ENCODE peak calls at places on chromosomes 7 and 10, in ten cellular contexts. M, J, P, G, I, N, R, F, Y and W are unnamed samples. For H3K36me3, the result is how much of the 10 kb centered on the place peaks cover.

GRCh38 chr7:5831196-5831595 is 49.4 kb upstream of the OCM start:
- DNase-seq in R (peak), Y (no peak), M (no peak), N (no peak), I (peak), G (no peak), J (no peak), F (peak), P (no peak), W (no peak)

GRCh38 chr10:60488111-60488669 is 98.5 kb upstream of the ANK3 start:
- DNase-seq in M (no peak), P (peak), J (no peak), I (no peak), G (no peak), Y (no peak), N (no peak), R (no peak), F (no peak), W (no peak)

GRCh38 chr10:95430231-95430951 is 130.8 kb downstream of the SORBS1 start:
- DNase-seq in R (peak), N (peak), P (peak), F (no peak), J (no peak), M (peak), G (peak), Y (peak), I (peak), W (peak)

GRCh38 chr10:20457656-20458055 is 439.5 kb downstream of the NEBL start:
- DNase-seq in M (no peak), G (no peak), P (no peak), J (no peak), F (no peak), I (no peak), N (no peak), Y (no peak), R (no peak), W (no peak)

GRCh38 chr7:66502230-66503035 is 126.2 kb upstream of the KCTD7 start:
- DNase-seq in M (no peak), R (no peak), N (no peak), F (no peak), P (no peak), I (no peak), G (no peak), J (no peak), Y (peak), W (no peak)

GRCh38 chr7:22725585-22725984 is 1.4 kb upstream of the IL6 start:
- DNase-seq in F (no peak), G (peak), J (no peak), P (no peak), M (peak), R (peak), Y (peak), N (peak), I (peak), W (peak)

GRCh38 chr10:5490698-5491464 is 8.5 kb downstream of the CALML5 start:
- DNase-seq in J (no peak), M (no peak), N (no peak), P (no peak), R (no peak), F (no peak), I (no peak), Y (no peak), G (no peak), W (no peak)

GRCh38 chr10:62817763-62818425 is 1.7 kb upstream of the EGR2 start:
- DNase-seq in P (peak), M (peak), F (peak), G (peak), Y (peak), N (peak), I (peak), R (peak), J (no peak), W (peak)

GRCh38 chr10:43140414-43140813 is 2.2 kb downstream of the CSGALNACT2 start:
- DNase-seq in J (no peak), R (no peak), I (no peak), Y (peak), M (no peak), F (peak), N (peak), G (peak), P (peak), W (peak)

GRCh38 chr7:100516135-100516812 is 22.7 kb upstream of the AGFG2 start:
- DNase-seq in R (peak), G (peak), F (peak), I (peak), N (peak), J (no peak), Y (peak), M (no peak), P (peak), W (no peak)

GRCh38 chr7:29084832-29085231 is 61.5 kb downstream of the CPVL start:
- DNase-seq in R (no peak), I (no peak), N (no peak), F (no peak), Y (no peak), P (no peak), G (peak), M (no peak), J (no peak), W (no peak)

GRCh38 chr7:35483568-35483967 is 211.4 kb downstream of the HERPUD2 start:
- DNase-seq in F (no peak), I (no peak), Y (no peak), N (no peak), P (no peak), G (no peak), R (no peak), J (no peak), M (no peak), W (no peak)
- H3K36me3 ChIP-seq in F (under half), I (under half), Y (under half), N (under half), P (under half), G (under half), R (under half), J (under half), M (under half), W (under half)

GRCh38 chr10:93813507-93814465 is 56.0 kb downstream of the LGI1 start:
- DNase-seq in M (peak), P (peak), R (peak), F (peak), J (no peak), G (peak), N (peak), Y (peak), I (peak), W (peak)
- H3K9ac ChIP-seq in M (no peak), P (no peak), R (no peak), F (no peak), J (no peak), G (no peak), N (no peak), Y (no peak), I (no peak), W (no peak)

GRCh38 chr10:91090761-91091529 is 129.5 kb upstream of the PCGF5 start:
- DNase-seq in N (peak), R (no peak), F (peak), P (no peak), J (no peak), M (no peak), I (no peak), G (no peak), Y (peak), W (no peak)

GRCh38 chr10:91091780-91092179 is 128.7 kb upstream of the PCGF5 start:
- DNase-seq in N (no peak), G (no peak), P (no peak), R (no peak), J (no peak), Y (no peak), I (no peak), F (no peak), M (no peak), W (no peak)

GRCh38 chr10:91088300-91089140 is 131.9 kb upstream of the PCGF5 start:
- DNase-seq in M (peak), I (no peak), R (no peak), F (no peak), N (peak), G (peak), Y (peak), P (peak), J (no peak), W (peak)
- TF ChIP-seq CTCF in M (no peak), I (peak), R (no peak), F (no peak), N (peak), G (peak), Y (peak), P (peak), J (no peak), W (peak)

DNA sequence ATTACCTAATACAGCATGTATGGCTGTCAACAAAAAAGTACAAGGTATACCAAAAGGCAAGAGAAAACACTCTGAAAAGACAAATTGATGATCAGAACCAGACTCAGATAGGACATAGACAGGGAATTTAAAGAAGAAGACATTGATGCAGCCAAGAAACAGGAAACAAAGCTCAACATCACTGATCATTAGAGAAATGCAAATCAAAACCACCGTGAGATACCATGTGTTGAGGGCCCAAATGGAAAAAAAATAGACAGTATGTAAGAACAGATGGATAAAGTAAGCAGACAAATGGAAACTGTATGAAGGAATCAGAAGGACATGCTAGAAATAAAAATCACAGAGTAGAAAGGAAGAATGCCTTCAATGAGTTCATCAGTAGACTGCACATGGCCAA is 23.3 kb downstream of the CARD11 start:
- DNase-seq in J (no peak), Y (no peak), N (no peak), I (no peak), G (no peak), M (no peak), F (no peak), R (no peak), P (no peak), W (no peak)
- H3K36me3 ChIP-seq in J (under half), Y (under half), N (under half), I (under half), G (under half), M (under half), F (under half), R (under half), P (under half), W (under half)

GRCh38 chr7:542131-542934 is 22.7 kb upstream of the PDGFA start:
- DNase-seq in G (no peak), N (no peak), F (no peak), P (no peak), Y (no peak), M (no peak), R (peak), J (no peak), I (no peak), W (no peak)
- H3K9ac ChIP-seq in G (no peak), N (no peak), F (peak), P (no peak), Y (peak), M (peak), R (no peak), J (no peak), I (no peak), W (peak)

DNA sequence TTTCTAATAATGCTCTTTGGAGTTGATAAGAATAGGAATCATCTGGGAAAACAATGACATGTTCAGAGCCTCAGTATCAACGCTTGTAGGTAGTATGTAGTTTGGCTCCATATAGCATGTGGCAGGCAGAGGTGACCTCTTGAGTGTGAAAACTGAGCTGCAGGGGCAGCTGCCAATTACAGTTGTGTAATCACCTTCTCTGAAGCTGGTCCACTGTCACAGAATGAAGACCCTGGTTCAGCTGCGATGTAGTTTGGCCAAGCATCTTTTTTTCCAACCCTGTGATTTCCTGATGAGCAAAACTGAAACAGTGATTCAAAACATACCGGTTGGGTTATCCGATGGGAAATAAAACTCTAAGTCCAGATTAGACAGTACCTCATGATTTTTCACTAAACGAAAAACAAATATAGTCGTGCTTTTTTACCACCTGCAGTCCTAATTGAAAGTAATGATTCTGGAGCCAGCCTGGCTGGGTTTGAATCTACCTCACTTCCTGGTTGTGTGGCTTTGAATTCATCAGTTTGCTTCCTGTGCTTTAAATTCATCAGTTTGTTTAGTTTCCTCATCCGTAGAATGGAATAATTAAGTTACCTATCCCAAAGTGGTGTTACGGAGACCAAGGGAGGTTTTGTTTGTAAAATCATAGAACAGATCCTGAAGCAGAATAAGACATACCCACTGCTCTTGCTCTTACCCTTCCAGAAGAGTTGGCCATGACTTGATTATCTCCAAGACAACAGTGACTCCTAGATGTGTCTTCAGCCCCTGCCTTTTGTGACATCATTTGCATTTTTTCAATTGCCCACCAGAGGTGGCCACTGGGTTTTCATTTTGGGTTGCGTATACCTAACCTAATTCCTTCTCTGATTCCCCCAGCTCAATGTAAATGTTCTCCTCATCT is 87.4 kb downstream of the CELF2 start:
- DNase-seq in J (no peak), N (no peak), I (no peak), Y (no peak), F (no peak), R (no peak), P (no peak), G (no peak), M (no peak), W (no peak)
- TF ChIP-seq CTCF in J (no peak), N (no peak), I (peak), Y (no peak), F (no peak), R (no peak), P (no peak), G (no peak), M (no peak), W (no peak)

GRCh38 chr7:130021105-130021834 is 29.9 kb downstream of the ZC3HC1 start:
- DNase-seq in P (no peak), N (no peak), J (no peak), I (no peak), Y (no peak), R (no peak), M (no peak), G (no peak), F (no peak), W (no peak)
- H3K36me3 ChIP-seq in P (under half), N (under half), J (under half), I (half or more), Y (half or more), R (under half), M (under half), G (under half), F (under half), W (under half)

DNA sequence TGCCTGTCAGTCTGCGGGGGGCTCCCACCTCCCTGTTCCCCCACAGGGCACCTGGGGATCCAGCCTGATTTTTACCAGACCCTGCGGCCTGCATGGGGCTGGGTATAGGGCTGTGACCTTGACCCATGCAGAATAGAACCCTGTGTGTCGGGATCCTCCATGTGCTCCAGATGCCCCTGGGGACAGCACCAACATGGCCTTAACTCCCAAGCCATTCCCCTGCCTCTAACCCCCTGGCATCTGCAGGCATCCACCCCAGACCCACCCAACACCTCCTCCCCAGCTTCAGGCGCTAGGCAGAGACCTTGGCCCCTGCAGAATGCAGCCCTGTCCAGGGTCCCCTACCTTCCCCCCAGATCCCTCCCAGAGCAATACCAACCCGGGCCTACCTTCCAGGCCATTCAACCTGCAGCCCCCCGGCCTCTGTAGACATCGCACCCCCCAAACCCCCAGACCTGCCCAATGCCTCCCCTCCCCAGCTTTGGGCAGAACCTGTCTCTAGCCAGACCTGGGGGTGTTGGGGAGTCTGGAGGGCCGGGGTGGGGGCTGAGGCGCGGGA is 770 bp upstream of the ELN start:
- DNase-seq in J (no peak), M (no peak), G (no peak), N (no peak), P (no peak), Y (no peak), I (no peak), R (no peak), F (no peak), W (no peak)
- H3K9ac ChIP-seq in J (no peak), M (no peak), G (no peak), N (no peak), P (no peak), Y (no peak), I (no peak), R (no peak), F (no peak), W (no peak)

DNA sequence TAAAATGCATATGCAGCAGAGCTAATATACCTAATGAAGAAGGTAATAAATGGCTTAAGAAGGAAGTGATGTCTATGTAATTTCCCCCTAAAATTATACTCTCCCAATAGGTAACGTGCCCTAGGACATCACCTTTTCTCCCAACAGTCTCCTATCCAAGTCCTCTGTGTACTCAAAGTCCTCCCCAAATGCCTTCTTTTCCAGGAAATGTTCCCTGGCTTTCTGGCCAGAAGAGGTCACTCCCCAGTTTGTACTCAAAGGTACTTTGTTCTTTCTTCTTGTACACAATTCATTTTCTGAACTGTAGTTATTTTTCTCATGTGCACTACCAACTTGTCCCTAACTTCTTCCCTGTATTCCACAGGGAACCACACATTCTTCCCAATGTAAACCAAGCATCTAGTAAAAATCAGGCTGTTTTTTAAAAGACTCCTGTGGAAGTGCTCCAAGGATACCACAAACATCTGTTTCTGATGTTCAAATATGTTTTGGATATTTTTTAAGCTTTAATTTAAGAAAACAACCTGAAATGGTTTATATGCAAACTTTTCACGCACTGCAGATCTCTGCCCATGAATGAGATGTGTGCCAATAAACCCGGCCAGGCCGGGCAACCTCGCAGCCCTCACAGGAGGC is 262.3 kb upstream of the KLF14 start:
- DNase-seq in N (no peak), I (no peak), Y (peak), G (no peak), J (no peak), M (no peak), F (no peak), R (no peak), P (no peak), W (peak)
- TF ChIP-seq CTCF in N (no peak), I (no peak), Y (peak), G (no peak), J (no peak), M (no peak), F (no peak), R (no peak), P (peak), W (peak)

GRCh38 chr7:143397710-143398530 is 10.7 kb downstream of the EPHA1 start:
- DNase-seq in I (no peak), J (no peak), Y (no peak), P (no peak), G (no peak), N (no peak), M (no peak), F (no peak), R (no peak), W (no peak)

GRCh38 chr7:143401265-143401664 is 7.4 kb downstream of the EPHA1 start:
- DNase-seq in M (no peak), F (no peak), P (no peak), I (no peak), R (no peak), G (no peak), Y (no peak), N (no peak), J (no peak), W (no peak)

GRCh38 chr7:143398616-143399015 is 10.0 kb downstream of the EPHA1 start:
- DNase-seq in G (no peak), N (no peak), F (no peak), I (no peak), Y (no peak), M (no peak), R (no peak), J (no peak), P (no peak), W (no peak)

GRCh38 chr7:143399151-143399550 is 9.5 kb downstream of the EPHA1 start:
- DNase-seq in F (no peak), P (no peak), G (no peak), Y (no peak), N (no peak), I (no peak), M (no peak), J (no peak), R (no peak), W (no peak)

DNA sequence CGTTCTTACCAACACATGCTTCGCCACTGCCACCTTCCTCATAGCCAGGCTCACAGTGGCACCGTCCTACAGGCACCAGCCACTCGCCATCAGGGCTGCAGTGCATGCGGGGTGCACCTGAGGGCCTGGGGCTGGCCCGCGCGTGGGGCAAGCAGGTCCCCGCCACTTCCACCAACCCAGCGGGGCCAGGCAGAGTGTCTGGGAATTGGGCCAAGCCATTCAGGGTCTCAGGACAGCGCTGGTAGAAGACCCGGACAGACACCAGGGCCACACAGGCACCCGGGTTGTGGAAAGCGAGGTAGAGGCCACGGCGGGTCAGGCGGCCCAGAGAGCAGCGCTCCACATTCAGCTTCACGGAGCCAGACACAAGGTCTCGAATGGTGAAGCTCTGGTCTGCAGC is 9.0 kb downstream of the EPHA1 start:
- DNase-seq in P (no peak), R (no peak), F (no peak), Y (no peak), M (no peak), N (no peak), G (no peak), J (no peak), I (no peak), W (no peak)
- H3K36me3 ChIP-seq in P (under half), R (under half), F (under half), Y (under half), M (under half), N (under half), G (under half), J (under half), I (under half), W (under half)